ENCODE peak calls at places on chromosomes 4 and X, in nine cellular contexts. C is ELR; A is renal cortical epithelial cell; I is EL; U is fibroblast of lung; K is fibroblast of the conjunctiva; G is GM20000; R is activated CD4-positive, alpha-beta T cell treated with anti-CD3 and anti-CD28 coated beads for 24 hours; Y is activated gamma-delta T cell treated with Interleukin-2 at 50 U/mL for 16 hours. J is an unnamed sample.

GRCh38 chrX:139120760-139121159 is 409.2 kb upstream of the FGF13 start:
- DNase-seq in U (no peak), C (peak; percentile 68), G (no peak), K (no peak), R (no peak), I (no peak), Y (no peak), A (peak; percentile 61), J (peak; percentile 9)

GRCh38 chrX:153640045-153640686 is 6.8 kb upstream of the DUSP9 start:
- DNase-seq in C (no peak), I (no peak), A (no peak), Y (no peak), U (no peak), R (no peak), K (no peak), G (no peak), J (no peak)

GRCh38 chr4:2936773-2937145 is 26.4 kb downstream of the NOP14 start:
- DNase-seq in R (no peak), G (peak; percentile 56), A (peak; percentile 54), U (peak; percentile 33), K (no peak), Y (no peak), I (peak; percentile 86), C (peak; percentile 91), J (no peak)

GRCh38 chrX:47264507-47265173 is 31.8 kb downstream of the USP11 start:
- DNase-seq in R (no peak), I (peak; percentile 28), G (no peak), Y (no peak), K (no peak), A (peak; percentile 73), U (peak; percentile 11), C (peak; percentile 73), J (no peak)

GRCh38 chr4:164648151-164648848 is 105.6 kb upstream of the SMIM31 start:
- DNase-seq in A (peak; percentile 9), C (peak; percentile 18), G (no peak), K (no peak), U (peak; percentile 21), Y (no peak), R (no peak), I (no peak), J (no peak)

GRCh38 chr4:83255584-83255983 is 29.0 kb downstream of the COQ2 start:
- DNase-seq in Y (no peak), G (no peak), C (peak; percentile 90), R (no peak), I (peak; percentile 95), A (peak; percentile 90), K (peak; percentile 92), U (peak; percentile 94), J (no peak)

GRCh38 chrX:35886135-35886534 is 33.4 kb upstream of the CFAP47 start:
- DNase-seq in U (no peak), I (no peak), K (no peak), C (no peak), A (no peak), Y (no peak), G (no peak), R (no peak), J (no peak)

GRCh38 chrX:120575379-120576114 is 14.8 kb upstream of the CUL4B start:
- DNase-seq in R (no peak), I (no peak), K (no peak), U (no peak), A (no peak), C (no peak), Y (no peak), G (no peak), J (no peak)

GRCh38 chr4:54669831-54670230 is 12.1 kb downstream of the KIT start:
- DNase-seq in G (no peak), R (no peak), Y (no peak), C (no peak), K (no peak), U (no peak), I (no peak), A (no peak), J (no peak)